ENCODE peak calls at places on chromosomes 12 and 14, in nine cellular contexts. I is smooth muscle cell of the brain vasculature, K is RWPE2, E is sciatic nerve, N is adipocyte, Z is cardiac fibroblast, J is coronary artery, P is astrocyte, F is heart right ventricle. T is an unnamed sample.

GRCh38 chr14:54606178-54606577 is 39.2 kb downstream of the SAMD4A start:
- DNase-seq in I (no peak), K (no peak), E (no peak), N (no peak), Z (no peak), J (no peak), P (peak; percentile 52), F (peak; percentile 84), T (no peak)

GRCh38 chr12:30447061-30447750 is 248.5 kb downstream of the IPO8 start:
- DNase-seq in I (no peak), K (no peak), E (no peak), N (no peak), Z (peak; percentile 76), J (no peak), P (no peak), F (no peak), T (no peak)

GRCh38 chr12:60535363-60535762 is 939.5 kb downstream of the SLC16A7 start:
- DNase-seq in I (no peak), K (no peak), E (no peak), N (peak; percentile 78), Z (no peak), J (no peak), P (no peak), F (no peak), T (no peak)

GRCh38 chr14:74568896-74569295 is 43.1 kb downstream of the LTBP2 start:
- DNase-seq in I (no peak), K (no peak), E (no peak), N (peak; percentile 53), Z (peak; percentile 40), J (no peak), P (no peak), F (no peak), T (no peak)

GRCh38 chr14:22887260-22887989 is 4.4 kb downstream of the REM2 start:
- DNase-seq in I (no peak), K (no peak), E (no peak), N (peak; percentile 55), Z (peak; percentile 83), J (no peak), P (peak; percentile 67), F (no peak), T (peak; percentile 78)

GRCh38 chr12:122021822-122022392 is at the start of gene BCL7A:
- DNase-seq in I (no peak), K (no peak), E (peak; percentile 77), N (peak; percentile 76), Z (peak; percentile 77), J (no peak), P (peak; percentile 60), F (peak; percentile 64), T (peak; percentile 76)

GRCh38 chr12:62603061-62603810 is 136.6 kb downstream of the MON2 start:
- DNase-seq in I (peak; percentile 63), K (peak; percentile 80), E (peak; percentile 91), N (peak; percentile 92), Z (peak; percentile 85), J (peak; percentile 91), P (peak; percentile 69), F (peak; percentile 86), T (peak; percentile 86)

GRCh38 chr12:114479831-114480230 is 73.9 kb upstream of the TBX5 start:
- DNase-seq in I (no peak), K (no peak), E (no peak), N (no peak), Z (no peak), J (no peak), P (no peak), F (no peak), T (no peak)

GRCh38 chr12:15984097-15984800 is 73.1 kb downstream of the DERA start:
- DNase-seq in I (no peak), K (no peak), E (no peak), N (no peak), Z (peak; percentile 71), J (no peak), P (peak; percentile 69), F (no peak), T (no peak)

GRCh38 chr12:111457577-111457976 is 51.9 kb downstream of the SH2B3 start:
- DNase-seq in I (no peak), K (no peak), E (no peak), N (no peak), Z (no peak), J (no peak), P (no peak), F (no peak), T (no peak)

GRCh38 chr12:113167868-113168267 is 17.4 kb downstream of the DDX54 start:
- DNase-seq in I (no peak), K (no peak), E (no peak), N (no peak), Z (no peak), J (no peak), P (no peak), F (no peak), T (no peak)

GRCh38 chr12:67716817-67717216 is 68.3 kb downstream of the DYRK2 start:
- DNase-seq in I (no peak), K (no peak), E (no peak), N (peak; percentile 67), Z (peak; percentile 64), J (no peak), P (peak; percentile 88), F (no peak), T (no peak)

GRCh38 chr12:111031956-111032919 is 111.9 kb upstream of the MYL2 start:
- DNase-seq in I (no peak), K (peak; percentile 4), E (no peak), N (no peak), Z (no peak), J (no peak), P (no peak), F (no peak), T (no peak)

GRCh38 chr12:77339610-77340009 is 274.2 kb upstream of the E2F7 start:
- DNase-seq in I (no peak), K (no peak), E (no peak), N (peak; percentile 19), Z (peak; percentile 54), J (no peak), P (peak; percentile 48), F (no peak), T (no peak)

GRCh38 chr14:69629225-69630127 is 18.1 kb downstream of the SUSD6 start:
- DNase-seq in I (no peak), K (no peak), E (no peak), N (no peak), Z (no peak), J (no peak), P (no peak), F (no peak), T (no peak)

GRCh38 chr14:50944647-50945413 is 547 bp upstream of the PYGL start:
- DNase-seq in I (no peak), K (peak; percentile 74), E (peak; percentile 76), N (peak; percentile 17), Z (peak; percentile 55), J (peak; percentile 78), P (peak; percentile 33), F (peak; percentile 17), T (peak; percentile 63)

GRCh38 chr14:72924332-72924731 is 1.9 kb upstream of the DCAF4 start:
- DNase-seq in I (no peak), K (no peak), E (no peak), N (no peak), Z (no peak), J (no peak), P (no peak), F (peak; percentile 41), T (no peak)

GRCh38 chr12:89059061-89059460 is 293.2 kb downstream of the DUSP6 start:
- DNase-seq in I (no peak), K (no peak), E (no peak), N (no peak), Z (no peak), J (no peak), P (no peak), F (no peak), T (no peak)

GRCh38 chr14:67491741-67492504 is 3.4 kb upstream of the TMEM229B start:
- DNase-seq in I (no peak), K (no peak), E (no peak), N (no peak), Z (no peak), J (no peak), P (no peak), F (peak; percentile 32), T (no peak)

GRCh38 chr12:113232787-113233585 is 11.7 kb downstream of the TPCN1 start:
- DNase-seq in I (peak; percentile 69), K (no peak), E (peak; percentile 68), N (no peak), Z (no peak), J (no peak), P (peak; percentile 75), F (peak; percentile 57), T (peak; percentile 44)

GRCh38 chr12:108319277-108320234 is 19.6 kb downstream of the CMKLR1 start:
- DNase-seq in I (no peak), K (no peak), E (no peak), N (no peak), Z (no peak), J (no peak), P (no peak), F (no peak), T (no peak)

GRCh38 chr12:28844718-28845117 is 304.4 kb upstream of the FAR2 start:
- DNase-seq in I (no peak), K (no peak), E (no peak), N (no peak), Z (no peak), J (no peak), P (no peak), F (no peak), T (no peak)

GRCh38 chr14:65238456-65238855 is 136.1 kb upstream of the MAX start:
- DNase-seq in I (no peak), K (no peak), E (no peak), N (peak; percentile 57), Z (peak; percentile 94), J (no peak), P (peak; percentile 91), F (no peak), T (no peak)

GRCh38 chr12:11826607-11827006 is 177.1 kb downstream of the ETV6 start:
- DNase-seq in I (no peak), K (no peak), E (no peak), N (no peak), Z (no peak), J (no peak), P (no peak), F (no peak), T (no peak)

GRCh38 chr14:102711946-102712345 is 65.3 kb upstream of the TRAF3 start:
- DNase-seq in I (no peak), K (no peak), E (no peak), N (no peak), Z (no peak), J (no peak), P (no peak), F (no peak), T (no peak)

GRCh38 chr12:19804737-19805136 is 365.4 kb downstream of the AEBP2 start:
- DNase-seq in I (no peak), K (no peak), E (no peak), N (peak; percentile 35), Z (no peak), J (no peak), P (no peak), F (no peak), T (no peak)

GRCh38 chr14:67975429-67975828 is 155.8 kb downstream of the RAD51B start:
- DNase-seq in I (no peak), K (no peak), E (no peak), N (no peak), Z (no peak), J (no peak), P (no peak), F (no peak), T (no peak)

GRCh38 chr14:99759546-99759925 is 33.7 kb upstream of the EML1 start:
- DNase-seq in I (no peak), K (peak; percentile 51), E (no peak), N (no peak), Z (no peak), J (no peak), P (no peak), F (no peak), T (no peak)

GRCh38 chr12:127162307-127162706 is 1104.7 kb upstream of the TMEM132C start:
- DNase-seq in I (no peak), K (no peak), E (no peak), N (no peak), Z (peak; percentile 36), J (no peak), P (no peak), F (no peak), T (no peak)

GRCh38 chr12:124621296-124621660 is 53.9 kb upstream of the NCOR2 start:
- DNase-seq in I (no peak), K (no peak), E (no peak), N (no peak), Z (peak; percentile 62), J (peak; percentile 87), P (peak; percentile 90), F (peak; percentile 61), T (peak; percentile 41)

GRCh38 chr14:70995671-70996070 is 88.4 kb downstream of the PCNX1 start:
- DNase-seq in I (no peak), K (no peak), E (no peak), N (no peak), Z (peak; percentile 25), J (no peak), P (no peak), F (no peak), T (peak; percentile 21)